ENCODE peak calls at places on chromosomes 11 and 22, in eight cellular contexts. F, Y, G, H, B, D, C and Q are unnamed samples.

GRCh38 chr11:32172771-32173170 is 81.9 kb downstream of the RCN1 start:
- DNase-seq in F (no peak), Y (no peak), G (no peak), H (no peak), B (no peak), D (no peak), C (no peak), Q (peak)

GRCh38 chr11:44034639-44035038 is 13.1 kb upstream of the ACCSL start:
- DNase-seq in F (no peak), Y (no peak), G (no peak), H (no peak), B (no peak), D (no peak), C (no peak), Q (no peak)

GRCh38 chr22:39343259-39344045 is 6.3 kb upstream of the SYNGR1 start:
- DNase-seq in F (peak), Y (peak), G (peak), H (peak), B (no peak), D (peak), C (no peak), Q (no peak)

GRCh38 chr11:14783788-14784187 is 108.2 kb downstream of the CYP2R1 start:
- DNase-seq in F (no peak), Y (no peak), G (no peak), H (no peak), B (no peak), D (no peak), C (no peak), Q (no peak)

GRCh38 chr11:66970371-66970807 is 4.7 kb upstream of the C11orf86 start:
- DNase-seq in F (no peak), Y (no peak), G (no peak), H (no peak), B (no peak), D (peak), C (no peak), Q (no peak)

GRCh38 chr22:50170453-50171318 is at the start of gene PANX2:
- DNase-seq in F (no peak), Y (no peak), G (peak), H (peak), B (no peak), D (no peak), C (no peak), Q (no peak)

GRCh38 chr11:116895053-116895757 is 57.8 kb upstream of the APOA1 start:
- DNase-seq in F (no peak), Y (no peak), G (peak), H (peak), B (no peak), D (no peak), C (no peak), Q (no peak)

GRCh38 chr11:10511046-10511711 is 29.8 kb downstream of the RNF141 start:
- DNase-seq in F (no peak), Y (no peak), G (no peak), H (no peak), B (no peak), D (no peak), C (no peak), Q (no peak)

GRCh38 chr11:35190804-35191348 is 51.9 kb downstream of the CD44 start:
- DNase-seq in F (no peak), Y (no peak), G (no peak), H (no peak), B (no peak), D (no peak), C (no peak), Q (no peak)